ENCODE peak calls at places on chromosomes 16 and 17, in six cellular contexts. V, M, P, H, G and T are unnamed samples.
A peak's percentile ranks its signal among the peaks of the same experiment; 100 is the strongest.

GRCh38 chr17:37708008-37708615 is 36.7 kb downstream of the HNF1B start:
- DNase-seq in G (no peak), H (no peak), M (no peak), V (no peak), P (no peak), T (no peak)

GRCh38 chr17:49053171-49053829 is 56.1 kb downstream of the IGF2BP1 start:
- DNase-seq in H (no peak), P (no peak), V (no peak), M (no peak), G (no peak), T (no peak)

GRCh38 chr17:52823155-52823554 is 664.6 kb upstream of the CA10 start:
- DNase-seq in P (no peak), V (no peak), H (no peak), G (no peak), M (no peak), T (no peak)

GRCh38 chr16:81350306-81350615 is 35.5 kb downstream of the GAN start:
- DNase-seq in H (no peak), P (no peak), G (no peak), V (no peak), M (no peak), T (no peak)

GRCh38 chr17:40354191-40355122 is 10.1 kb downstream of the GJD3 start:
- DNase-seq in G (no peak), M (no peak), H (no peak), P (no peak), V (no peak), T (no peak)

GRCh38 chr17:62911106-62911505 is 54.9 kb upstream of the TANC2 start:
- DNase-seq in H (no peak), G (no peak), V (no peak), M (no peak), P (no peak), T (no peak)

GRCh38 chr17:77101521-77102410 is 39.0 kb upstream of the SEC14L1 start:
- DNase-seq in H (no peak), V (no peak), P (no peak), M (no peak), G (no peak), T (no peak)

GRCh38 chr17:17739388-17740066 is 58.3 kb downstream of the RAI1 start:
- DNase-seq in M (peak; percentile 37), P (no peak), V (no peak), G (peak; percentile 66), H (no peak), T (peak; percentile 50)

GRCh38 chr17:57994436-57994835 is 6.4 kb upstream of the VEZF1 start:
- DNase-seq in V (no peak), M (no peak), P (no peak), G (no peak), H (no peak), T (no peak)

GRCh38 chr16:81384006-81384405 is 60.6 kb upstream of the CMIP start:
- DNase-seq in H (no peak), V (no peak), P (no peak), G (no peak), M (peak; percentile 28), T (no peak)

GRCh38 chr17:75315541-75316243 is 26.5 kb upstream of the SLC25A19 start:
- DNase-seq in M (no peak), G (no peak), V (no peak), H (no peak), P (no peak), T (no peak)

GRCh38 chr17:78865682-78866390 is 25.2 kb upstream of the USP36 start:
- DNase-seq in M (peak; percentile 81), H (peak; percentile 84), P (peak; percentile 74), G (peak; percentile 65), V (peak; percentile 79), T (peak; percentile 78)

GRCh38 chr17:78870621-78871020 is 30.0 kb upstream of the USP36 start:
- DNase-seq in V (no peak), P (no peak), G (no peak), M (no peak), H (no peak), T (no peak)

GRCh38 chr17:78872486-78872885 is 30.5 kb downstream of the CEP295NL start:
- DNase-seq in V (no peak), P (no peak), G (no peak), M (no peak), H (no peak), T (no peak)

GRCh38 chr17:78864117-78864516 is 23.5 kb upstream of the USP36 start:
- DNase-seq in P (no peak), G (no peak), V (no peak), M (no peak), H (no peak), T (no peak)

GRCh38 chr17:78868391-78868790 is 27.8 kb upstream of the USP36 start:
- DNase-seq in V (no peak), P (peak; percentile 64), G (no peak), H (no peak), M (no peak), T (no peak)
- H3K36me3 ChIP-seq in V (no peaks in the 10 kb centered on the region), P (peaks cover 24% of the 10 kb centered on the region), G (no peaks in the 10 kb centered on the region), H (peaks cover 3% of the 10 kb centered on the region), M (no peaks in the 10 kb centered on the region), T (peaks cover 6% of the 10 kb centered on the region)

GRCh38 chr16:84241778-84242177 is 2.0 kb upstream of the KCNG4 start:
- DNase-seq in G (no peak), H (no peak), M (no peak), P (no peak), V (no peak), T (no peak)
- H3K27me3 ChIP-seq in G (peaks cover 62% of the 10 kb centered on the region), H (peaks cover 33% of the 10 kb centered on the region), M (peaks cover 30% of the 10 kb centered on the region), P (peaks cover 8% of the 10 kb centered on the region), V (no peaks in the 10 kb centered on the region), T (no peaks in the 10 kb centered on the region)

DNA sequence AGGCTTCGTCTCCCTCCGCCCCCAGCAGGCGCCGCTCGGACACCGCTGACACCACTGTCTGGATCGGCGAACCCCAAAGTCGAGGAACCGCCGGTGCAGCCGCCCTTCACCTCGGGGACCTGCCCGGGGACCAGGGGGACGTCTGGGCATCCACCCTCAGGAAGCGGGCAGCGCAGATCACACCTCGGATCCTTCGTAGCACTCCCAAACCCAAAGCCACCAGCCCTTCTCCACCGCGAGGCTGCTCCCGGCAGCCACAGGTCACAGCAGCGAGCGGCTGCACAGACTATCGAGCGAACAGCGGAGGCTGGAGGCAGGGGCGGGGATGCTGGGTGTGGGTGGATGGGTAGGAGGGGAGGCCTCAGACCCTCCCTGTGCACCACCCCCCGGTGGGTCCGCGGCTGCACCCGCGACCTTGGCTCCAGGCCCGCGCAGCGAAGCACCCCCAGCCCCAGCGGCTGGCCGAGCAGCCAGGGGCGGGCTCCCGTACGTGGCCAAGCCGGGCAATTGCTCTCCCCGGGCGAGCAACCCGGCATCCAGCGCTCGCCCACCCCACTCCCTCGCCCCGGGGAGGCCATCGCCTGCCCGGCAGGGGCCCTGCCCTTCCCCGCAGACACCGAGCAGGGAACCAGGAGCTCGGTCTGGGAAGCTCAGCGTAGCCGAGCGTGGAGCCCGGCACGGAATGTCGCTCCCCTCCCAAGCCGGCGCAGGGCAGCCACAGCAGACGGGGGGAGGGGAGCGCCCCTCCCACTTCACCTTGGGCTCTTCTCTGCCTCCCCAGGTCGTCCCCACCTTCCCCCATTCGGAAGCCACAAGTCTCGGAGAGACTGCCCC is 1.0 kb downstream of the SDK2 start:
- DNase-seq in G (no peak), H (peak; percentile 34), V (peak; percentile 68), P (no peak), M (peak; percentile 21), T (peak; percentile 65)
- TF ChIP-seq CTCF in G (no peak), H (peak; percentile 43), V (no peak), P (no peak), M (no peak), T (peak; percentile 41)

GRCh38 chr17:65025288-65025687 is 31.3 kb downstream of the GNA13 start:
- DNase-seq in P (no peak), M (no peak), V (no peak), G (no peak), H (no peak), T (no peak)

GRCh38 chr17:65027305-65027704 is 29.2 kb downstream of the GNA13 start:
- DNase-seq in V (no peak), P (peak; percentile 62), G (peak; percentile 53), M (peak; percentile 69), H (no peak), T (peak; percentile 20)

GRCh38 chr17:65028537-65028843 is 28.1 kb downstream of the GNA13 start:
- DNase-seq in G (no peak), H (no peak), P (no peak), M (no peak), V (no peak), T (no peak)

GRCh38 chr17:65030618-65031017 is 25.9 kb downstream of the GNA13 start:
- DNase-seq in P (no peak), V (no peak), M (no peak), G (no peak), H (no peak), T (no peak)

GRCh38 chr17:65029605-65030308 is 26.8 kb downstream of the GNA13 start:
- DNase-seq in P (no peak), H (no peak), V (no peak), G (no peak), M (no peak), T (no peak)
- H3K36me3 ChIP-seq in P (no peaks in the 10 kb centered on the region), H (no peaks in the 10 kb centered on the region), V (no peaks in the 10 kb centered on the region), G (peaks cover 6% of the 10 kb centered on the region), M (no peaks in the 10 kb centered on the region), T (peaks cover 13% of the 10 kb centered on the region)

GRCh38 chr16:22888791-22889190 is 74.8 kb downstream of the HS3ST2 start:
- DNase-seq in P (no peak), M (no peak), H (no peak), V (no peak), G (no peak), T (no peak)
- H3K27me3 ChIP-seq in P (no peaks in the 10 kb centered on the region), M (peaks cover 43% of the 10 kb centered on the region), H (peaks cover 20% of the 10 kb centered on the region), V (no peaks in the 10 kb centered on the region), G (no peaks in the 10 kb centered on the region), T (no peaks in the 10 kb centered on the region)